ENCODE peak calls at places on chromosomes 6 and 20, in ten cellular contexts. G is pancreas, I is body of pancreas, L is fibroblast of lung, R is foreskin keratinocyte, C is uterus, W is right lobe of liver, K is prostate gland, P is H9, B is spleen. U is an unnamed sample. For H3K4me1, the result is how much of the 10 kb centered on the place peaks cover.

GRCh38 chr20:18005990-18006364 is 37.2 kb downstream of the MGME1 start:
- DNase-seq in G (no peak), I (no peak), L (peak), R (no peak), C (no peak), W (no peak), K (no peak), P (no peak), B (no peak), U (no peak)

GRCh38 chr20:48538856-48539255 is 288.9 kb downstream of the PREX1 start:
- DNase-seq in G (no peak), I (no peak), L (no peak), R (no peak), C (no peak), W (no peak), K (no peak), P (no peak), B (no peak), U (peak)

GRCh38 chr6:27478141-27478705 is 5.3 kb upstream of the ZNF184 start:
- DNase-seq in G (no peak), I (no peak), L (peak), R (no peak), C (peak), W (no peak), K (no peak), P (no peak), B (no peak), U (peak)

GRCh38 chr20:62666736-62667529 is 24.6 kb downstream of the SLCO4A1 start:
- DNase-seq in G (peak), I (peak), L (no peak), R (no peak), C (peak), W (no peak), K (no peak), P (no peak), B (no peak), U (peak)

GRCh38 chr6:41626917-41627316 is 11.4 kb upstream of the MDFI start:
- DNase-seq in G (no peak), I (no peak), L (no peak), R (peak), C (no peak), W (no peak), K (no peak), P (no peak), B (no peak), U (peak)

GRCh38 chr6:143689852-143690251 is 12.1 kb downstream of the PHACTR2 start:
- DNase-seq in G (no peak), I (no peak), L (no peak), R (no peak), C (no peak), W (no peak), K (no peak), P (no peak), B (no peak), U (peak)

GRCh38 chr6:37860226-37860839 is 40.8 kb downstream of the ZFAND3 start:
- DNase-seq in G (no peak), I (peak), L (peak), R (no peak), C (peak), W (no peak), K (peak), P (no peak), B (no peak), U (no peak)

GRCh38 chr20:57904706-57905105 is 194.9 kb upstream of the PMEPA1 start:
- DNase-seq in G (no peak), I (no peak), L (no peak), R (peak), C (no peak), W (no peak), K (no peak), P (no peak), B (no peak), U (peak)

GRCh38 chr6:150535151-150535816 is 64.4 kb upstream of the PLEKHG1 start:
- DNase-seq in G (no peak), I (no peak), L (no peak), R (no peak), C (no peak), W (no peak), K (no peak), P (no peak), B (no peak), U (no peak)

GRCh38 chr6:16420715-16421461 is 182.5 kb downstream of the GMPR start:
- DNase-seq in G (no peak), I (no peak), L (peak), R (no peak), C (no peak), W (no peak), K (peak), P (no peak), B (no peak), U (no peak)

GRCh38 chr6:135906542-135906941 is 55.0 kb downstream of the PDE7B start:
- DNase-seq in G (no peak), I (no peak), L (peak), R (peak), C (no peak), W (no peak), K (no peak), P (no peak), B (no peak), U (peak)

GRCh38 chr6:55065020-55065419 is 109.3 kb upstream of the HCRTR2 start:
- DNase-seq in G (no peak), I (no peak), L (no peak), R (no peak), C (no peak), W (no peak), K (no peak), P (no peak), B (no peak), U (no peak)

GRCh38 chr6:75602164-75602896 is 650 bp downstream of the SENP6 start:
- DNase-seq in G (peak), I (peak), L (peak), R (peak), C (peak), W (peak), K (peak), P (peak), B (peak), U (peak)

GRCh38 chr20:62345681-62346370 is 21.3 kb downstream of the LAMA5 start:
- DNase-seq in G (no peak), I (no peak), L (no peak), R (no peak), C (no peak), W (no peak), K (no peak), P (no peak), B (no peak), U (no peak)

GRCh38 chr6:113586413-113586812 is 270.7 kb upstream of the MARCKS start:
- DNase-seq in G (no peak), I (no peak), L (peak), R (peak), C (no peak), W (no peak), K (no peak), P (no peak), B (no peak), U (peak)

GRCh38 chr6:13741358-13741757 is 29.7 kb upstream of the RANBP9 start:
- DNase-seq in G (no peak), I (no peak), L (no peak), R (no peak), C (no peak), W (no peak), K (no peak), P (no peak), B (no peak), U (no peak)

GRCh38 chr6:143901885-143902708 is 37.8 kb downstream of the ZC2HC1B start:
- DNase-seq in G (no peak), I (no peak), L (peak), R (no peak), C (peak), W (no peak), K (no peak), P (no peak), B (no peak), U (no peak)

GRCh38 chr6:168032383-168032760 is 34.9 kb downstream of the KIF25 start:
- DNase-seq in G (peak), I (no peak), L (peak), R (peak), C (no peak), W (no peak), K (no peak), P (no peak), B (peak), U (peak)

GRCh38 chr6:168030218-168030693 is 32.8 kb downstream of the KIF25 start:
- DNase-seq in G (no peak), I (no peak), L (no peak), R (no peak), C (no peak), W (no peak), K (no peak), P (no peak), B (no peak), U (no peak)

GRCh38 chr6:168029459-168030217 is 32.2 kb downstream of the KIF25 start:
- DNase-seq in G (peak), I (no peak), L (no peak), R (peak), C (no peak), W (no peak), K (no peak), P (no peak), B (peak), U (peak)

GRCh38 chr6:168030881-168031280 is 33.4 kb downstream of the KIF25 start:
- DNase-seq in G (peak), I (no peak), L (no peak), R (no peak), C (no peak), W (no peak), K (no peak), P (no peak), B (no peak), U (no peak)

DNA sequence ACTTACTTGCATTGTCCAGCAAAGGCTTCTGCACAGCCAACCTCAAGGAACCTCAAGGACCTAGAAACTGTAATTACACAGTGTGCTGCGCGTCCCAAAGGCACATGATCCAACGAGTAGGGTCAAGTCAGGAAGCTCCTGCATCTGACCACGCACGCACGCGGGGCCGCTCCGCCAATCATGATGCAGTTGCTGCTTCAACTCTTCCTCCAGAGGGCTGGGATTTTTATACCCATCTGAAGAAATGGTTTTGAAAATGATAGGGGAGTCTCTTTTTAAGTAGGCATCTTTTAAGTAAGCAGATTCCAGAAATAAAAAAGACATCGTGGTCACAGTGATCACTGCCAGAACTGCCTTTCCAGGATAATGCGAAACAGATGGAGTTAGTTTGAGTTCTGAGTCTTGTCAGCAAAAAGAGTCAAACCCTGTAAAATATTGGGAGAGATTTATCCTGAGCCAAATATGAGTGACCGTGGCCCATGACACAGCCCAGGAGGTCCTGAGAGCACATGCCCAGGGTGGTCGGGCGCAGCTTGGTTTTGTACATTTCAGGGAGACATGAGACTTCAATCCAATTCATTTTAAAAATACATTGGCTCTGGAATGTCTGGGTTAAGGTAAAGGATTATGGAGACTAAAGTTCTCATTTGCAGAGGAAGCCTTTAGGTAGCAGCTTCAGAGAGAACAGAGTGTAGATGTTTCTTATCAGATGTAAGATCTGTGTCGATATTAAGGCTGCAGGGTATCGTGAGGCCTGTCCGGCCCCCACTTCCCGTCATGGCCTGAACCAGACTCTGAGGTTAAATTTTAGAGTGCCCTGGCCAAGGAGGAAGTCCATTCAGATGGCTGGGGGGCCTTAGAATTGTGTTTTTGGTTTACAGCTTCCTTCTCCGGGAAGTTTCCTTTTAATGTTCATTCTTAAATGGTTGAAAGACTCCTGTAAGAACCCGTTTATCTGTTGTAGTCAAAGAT is 34.2 kb downstream of the KIF25 start:
- DNase-seq in G (peak), I (no peak), L (peak), R (no peak), C (no peak), W (peak), K (no peak), P (no peak), B (peak), U (no peak)
- H3K4me1 ChIP-seq in G (under half), I (under half), L (under half), R (under half), C (under half), W (under half), K (under half), P (under half), B (under half), U (under half)

GRCh38 chr6:170174124-170174770 is 116.6 kb downstream of the DLL1 start:
- DNase-seq in G (peak), I (no peak), L (no peak), R (no peak), C (peak), W (peak), K (peak), P (peak), B (peak), U (no peak)
- H3K27ac ChIP-seq in G (no peak), I (no peak), L (no peak), R (no peak), C (no peak), W (no peak), K (no peak), P (no peak), B (peak), U (no peak)

GRCh38 chr20:34941224-34941623 is 14.4 kb downstream of the GSS start:
- DNase-seq in G (no peak), I (no peak), L (no peak), R (no peak), C (no peak), W (no peak), K (no peak), P (no peak), B (no peak), U (no peak)
- H3K4me1 ChIP-seq in G (under half), I (under half), L (under half), R (under half), C (under half), W (under half), K (under half), P (under half), B (under half), U (under half)

DNA sequence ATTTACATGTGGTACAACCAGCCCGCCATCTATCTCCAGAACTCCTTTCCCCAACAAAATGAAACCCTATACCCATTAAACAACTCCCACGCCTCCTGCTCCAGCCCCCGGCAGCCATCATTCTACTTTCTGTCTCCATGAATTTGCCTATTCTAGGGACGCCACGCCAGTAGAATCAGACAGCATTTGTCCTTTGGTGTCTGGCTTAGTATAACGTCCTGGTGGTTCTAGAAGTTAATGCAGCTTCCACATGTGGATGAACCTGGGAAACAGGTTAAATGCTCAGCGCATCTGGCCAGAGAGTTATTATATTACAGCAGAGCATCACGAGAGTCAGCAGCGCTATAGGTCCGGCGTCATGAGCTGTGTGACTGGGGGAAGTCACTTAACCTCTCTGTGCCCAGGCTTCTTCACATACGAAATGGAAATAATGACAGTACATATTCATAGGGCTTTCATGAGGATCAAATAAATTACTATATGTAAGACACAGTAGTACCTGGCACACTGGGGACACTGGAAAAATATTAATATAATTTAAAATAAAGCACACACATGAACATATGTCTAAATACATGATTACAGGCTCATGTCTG is 178.7 kb upstream of the TAB2 start:
- DNase-seq in G (no peak), I (no peak), L (no peak), R (no peak), C (no peak), W (no peak), K (no peak), P (no peak), B (no peak), U (no peak)
- H3K27ac ChIP-seq in G (no peak), I (no peak), L (no peak), R (no peak), C (no peak), W (no peak), K (no peak), P (no peak), B (no peak), U (no peak)

GRCh38 chr20:56636701-56637100 is 7.6 kb downstream of the TFAP2C start:
- DNase-seq in G (no peak), I (no peak), L (no peak), R (peak), C (no peak), W (no peak), K (no peak), P (no peak), B (no peak), U (peak)
- H3K4me1 ChIP-seq in G (under half), I (under half), L (under half), R (under half), C (under half), W (under half), K (under half), P (under half), B (under half), U (half or more)

GRCh38 chr6:119096683-119097310 is 18.3 kb upstream of the FAM184A start:
- DNase-seq in G (peak), I (peak), L (peak), R (peak), C (peak), W (no peak), K (peak), P (no peak), B (no peak), U (peak)
- H3K27ac ChIP-seq in G (no peak), I (no peak), L (no peak), R (peak), C (peak), W (no peak), K (peak), P (no peak), B (no peak), U (peak)

GRCh38 chr6:148831064-148831463 is 84.2 kb downstream of the UST start:
- DNase-seq in G (no peak), I (no peak), L (no peak), R (no peak), C (no peak), W (no peak), K (no peak), P (no peak), B (no peak), U (peak)
- H3K4me1 ChIP-seq in G (under half), I (under half), L (under half), R (under half), C (under half), W (under half), K (under half), P (under half), B (under half), U (under half)

GRCh38 chr6:6752129-6752528 is 163.6 kb downstream of the LY86 start:
- DNase-seq in G (no peak), I (no peak), L (no peak), R (no peak), C (peak), W (no peak), K (no peak), P (no peak), B (no peak), U (no peak)

GRCh38 chr6:6748001-6748400 is 159.5 kb downstream of the LY86 start:
- DNase-seq in G (no peak), I (no peak), L (no peak), R (no peak), C (no peak), W (no peak), K (no peak), P (no peak), B (no peak), U (no peak)

GRCh38 chr6:6751197-6751596 is 162.7 kb downstream of the LY86 start:
- DNase-seq in G (no peak), I (no peak), L (no peak), R (no peak), C (no peak), W (no peak), K (no peak), P (no peak), B (no peak), U (no peak)

GRCh38 chr6:6751615-6752014 is 163.1 kb downstream of the LY86 start:
- DNase-seq in G (peak), I (no peak), L (no peak), R (no peak), C (peak), W (no peak), K (peak), P (no peak), B (no peak), U (no peak)

DNA sequence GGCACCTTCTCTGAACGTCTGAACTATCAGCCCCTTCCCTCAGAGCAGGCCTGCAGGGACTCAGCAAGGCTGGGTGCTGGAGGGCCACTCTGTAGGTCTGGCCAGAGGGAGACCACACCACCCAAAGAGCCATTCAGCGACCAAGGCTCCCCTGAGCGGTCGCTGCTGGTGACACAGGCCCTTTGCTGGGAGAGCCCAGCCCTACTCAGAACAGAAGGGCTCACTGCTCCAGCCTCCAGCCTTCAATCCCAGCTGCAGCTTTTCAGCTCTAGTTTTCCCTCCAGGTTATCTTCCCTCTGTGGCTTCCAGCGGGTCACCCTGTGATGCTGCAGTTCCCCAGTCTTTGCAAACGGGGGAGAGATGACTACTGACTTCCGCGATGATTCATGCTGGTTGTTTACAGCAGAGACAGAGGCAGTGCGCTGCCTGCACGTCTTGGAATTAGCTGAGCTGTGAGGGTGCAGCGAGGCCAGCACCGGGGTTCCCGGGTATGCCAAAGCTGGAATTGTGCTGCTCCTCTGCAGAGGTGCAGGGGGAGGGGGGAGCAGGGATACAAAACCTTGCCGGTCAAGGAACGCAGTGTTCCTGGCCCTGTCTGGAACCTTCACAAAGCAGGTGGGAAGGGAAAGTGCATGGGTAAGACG is 161.4 kb downstream of the LY86 start:
- DNase-seq in G (peak), I (no peak), L (peak), R (peak), C (peak), W (no peak), K (peak), P (peak), B (no peak), U (peak)
- H3K27ac ChIP-seq in G (peak), I (no peak), L (peak), R (no peak), C (peak), W (peak), K (peak), P (no peak), B (peak), U (no peak)

DNA sequence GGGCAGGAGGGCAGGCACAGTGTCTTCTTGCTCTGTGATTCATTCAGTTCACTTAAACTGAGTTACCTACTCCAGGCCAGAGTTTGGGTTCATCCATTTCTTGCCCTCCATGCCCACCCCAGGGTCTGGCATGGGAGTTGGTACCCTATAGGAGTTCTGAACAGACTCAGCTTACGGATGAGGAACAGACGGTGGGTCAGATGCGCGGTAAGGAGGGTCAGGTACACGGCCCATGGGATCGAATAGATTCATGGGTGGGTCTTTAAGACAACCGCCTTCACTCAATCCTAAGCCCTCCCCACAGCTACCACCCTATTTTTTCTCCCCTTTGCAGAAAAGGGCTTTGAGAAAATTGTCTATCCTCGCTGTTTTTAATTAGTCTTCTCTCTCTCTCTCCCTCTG is 13.1 kb upstream of the TRIB3 start:
- DNase-seq in G (no peak), I (no peak), L (no peak), R (no peak), C (no peak), W (no peak), K (no peak), P (no peak), B (no peak), U (no peak)
- H3K4me1 ChIP-seq in G (under half), I (half or more), L (under half), R (under half), C (under half), W (under half), K (under half), P (under half), B (under half), U (under half)

DNA sequence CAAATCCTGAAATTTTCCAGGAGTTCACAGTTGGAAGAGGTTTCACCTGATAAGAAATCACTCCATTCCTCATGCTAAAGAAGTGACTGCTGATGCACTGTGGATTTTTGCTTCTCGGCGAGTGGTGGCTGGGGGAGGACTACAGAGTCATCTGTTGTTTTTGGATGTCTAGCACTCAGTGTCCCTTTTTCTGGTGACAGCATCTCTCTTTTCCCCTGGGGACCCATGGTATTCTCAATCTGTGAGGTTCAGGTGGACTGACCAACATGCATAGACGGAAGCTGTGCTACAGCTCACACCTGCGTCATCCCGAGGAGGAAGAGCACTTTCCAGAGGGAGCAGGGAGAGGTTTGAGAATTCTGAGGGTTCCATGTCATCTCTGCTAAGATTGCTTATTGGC is 42.7 kb upstream of the ZNF831 start:
- DNase-seq in G (no peak), I (no peak), L (no peak), R (no peak), C (no peak), W (no peak), K (no peak), P (no peak), B (no peak), U (no peak)
- H3K27ac ChIP-seq in G (no peak), I (no peak), L (no peak), R (no peak), C (no peak), W (no peak), K (no peak), P (no peak), B (peak), U (no peak)

U was measured in mammary epithelial cell.